ENCODE peak calls at places on chromosomes 12 and 14, in four cellular contexts. E, R, Y and F are unnamed samples. For H3K9me3 and H3K27me3, the result is how much of the 10 kb centered on the place peaks cover.

GRCh38 chr12:82216475-82216874 is 141.7 kb downstream of the CCDC59 start:
- DNase-seq in Y (no peak), R (no peak), E (no peak), F (no peak)

GRCh38 chr14:106610691-106611090 is 1084.3 kb downstream of the TMEM121 start:
- DNase-seq in Y (peak), R (no peak), E (no peak), F (no peak)

GRCh38 chr12:6294533-6295186 is 15.8 kb upstream of the PLEKHG6 start:
- DNase-seq in Y (no peak), E (no peak), R (no peak), F (no peak)

GRCh38 chr12:55652352-55652751 is 15.7 kb downstream of the OR10P1 start:
- DNase-seq in Y (no peak), R (no peak), E (no peak), F (no peak)

GRCh38 chr14:65290830-65291229 is 121.7 kb upstream of the FUT8 start:
- DNase-seq in R (no peak), Y (no peak), E (no peak), F (no peak)

GRCh38 chr12:90292183-90292582 is 583.5 kb upstream of the ATP2B1 start:
- DNase-seq in Y (no peak), E (no peak), R (no peak), F (no peak)

GRCh38 chr12:7479784-7480183 is 23.8 kb downstream of the CD163 start:
- DNase-seq in E (no peak), R (no peak), Y (no peak), F (no peak)

GRCh38 chr12:110379642-110380041 is 23.9 kb downstream of the ANAPC7 start:
- DNase-seq in E (no peak), R (no peak), Y (no peak), F (no peak)

GRCh38 chr12:120529641-120530314 is 820 bp upstream of the COQ5 start:
- DNase-seq in Y (peak), E (no peak), R (no peak), F (no peak)

GRCh38 chr12:82862069-82862841 is 175.5 kb downstream of the TMTC2 start:
- DNase-seq in E (no peak), R (no peak), Y (no peak), F (no peak)

GRCh38 chr14:92607251-92607650 is 93.7 kb downstream of the RIN3 start:
- DNase-seq in E (no peak), R (no peak), Y (no peak), F (no peak)

GRCh38 chr14:90107789-90108188 is 46.0 kb downstream of the KCNK13 start:
- DNase-seq in R (no peak), Y (no peak), E (no peak), F (no peak)

GRCh38 chr12:66744956-66745383 is 66.1 kb upstream of the GRIP1 start:
- DNase-seq in E (no peak), Y (no peak), R (no peak), F (no peak)

DNA sequence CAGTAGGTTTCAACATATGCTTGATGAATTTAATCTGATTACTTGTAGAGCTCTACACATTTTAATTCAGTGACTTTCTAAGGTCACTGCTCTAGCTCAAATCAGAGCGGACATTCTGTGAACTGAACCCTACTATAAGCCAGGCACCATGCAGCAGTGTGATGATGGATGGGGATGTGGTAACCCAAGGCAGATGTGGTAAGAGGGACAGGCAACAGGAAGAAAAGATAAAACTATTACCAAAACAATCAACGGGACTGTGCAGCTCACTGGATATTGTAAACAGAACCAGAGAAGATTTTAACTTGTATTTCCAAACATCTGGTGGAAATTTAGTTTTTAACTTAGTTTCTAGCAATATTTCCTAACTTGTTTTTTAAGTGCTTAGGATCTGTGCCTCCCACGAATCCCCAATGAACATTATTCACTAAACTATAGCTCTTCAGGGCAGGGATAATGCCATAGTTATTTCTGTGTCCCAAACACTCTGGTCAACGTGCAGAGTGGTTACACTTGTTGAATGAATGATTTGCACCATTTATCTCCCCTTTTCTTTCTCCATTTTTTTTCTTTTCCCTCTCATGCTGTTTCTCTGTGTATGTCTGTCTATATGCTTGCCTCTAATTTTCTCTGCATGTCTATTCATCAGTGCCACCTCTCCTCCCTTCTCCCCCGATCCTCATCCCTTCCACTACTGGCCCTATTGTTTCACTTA is 3.0 kb downstream of the ERO1A start:
- DNase-seq in Y (peak), R (no peak), E (no peak), F (peak)
- H3K9me3 ChIP-seq in Y (under half), R (under half), E (under half), F (under half)

DNA sequence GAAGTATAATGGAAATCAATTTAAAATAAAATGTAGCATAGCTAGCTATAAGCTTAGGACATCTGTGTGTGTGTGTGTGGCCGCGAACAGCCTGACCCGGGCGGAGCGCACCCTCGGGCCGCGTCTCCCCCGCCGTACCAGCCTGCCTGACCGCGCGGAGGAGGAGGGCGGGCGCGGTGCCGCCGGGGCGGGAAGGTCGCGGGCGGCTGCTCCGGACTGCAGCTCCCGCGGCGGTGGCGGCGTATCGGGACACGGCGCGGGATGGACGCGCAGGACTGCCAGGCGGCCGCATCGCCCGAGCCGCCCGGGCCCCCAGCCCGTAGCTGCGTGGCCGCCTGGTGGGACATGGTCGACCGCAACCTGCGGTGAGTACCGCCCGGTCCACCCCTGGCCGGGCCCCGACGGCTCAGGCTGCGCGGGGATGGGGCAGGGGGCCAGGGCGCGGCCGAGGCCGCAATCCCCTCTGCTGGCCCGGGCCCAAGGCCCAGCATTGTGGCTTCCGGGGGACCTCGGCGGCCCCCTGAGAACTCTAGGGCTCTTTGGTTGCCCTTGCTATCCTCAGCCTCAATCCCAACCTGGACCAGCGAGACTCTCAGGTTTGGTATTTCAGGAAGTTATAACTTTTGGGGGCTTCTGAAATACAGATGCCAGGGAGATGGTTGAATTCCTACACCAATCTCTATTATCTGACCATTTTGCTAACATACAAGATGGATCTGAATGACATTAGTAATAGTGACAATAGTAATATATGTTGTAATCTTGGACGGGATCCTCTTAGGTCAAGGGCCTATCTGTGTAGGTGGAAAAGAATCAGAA is at the start of gene ABHD12B:
- DNase-seq in E (no peak), Y (no peak), R (no peak), F (peak)
- H3K4me3 ChIP-seq in E (no peak), Y (no peak), R (peak), F (no peak)

GRCh38 chr14:60482743-60483142 is 3.1 kb downstream of the C14orf39 start:
- DNase-seq in E (no peak), R (no peak), Y (no peak), F (no peak)

GRCh38 chr14:60488175-60488574 is 2.3 kb upstream of the C14orf39 start:
- DNase-seq in Y (no peak), R (no peak), E (no peak), F (no peak)

GRCh38 chr14:60485600-60486251 is at the start of gene C14orf39:
- DNase-seq in Y (no peak), E (no peak), R (no peak), F (no peak)

GRCh38 chr14:60487211-60487610 is 1.3 kb upstream of the C14orf39 start:
- DNase-seq in E (no peak), R (no peak), Y (no peak), F (no peak)

GRCh38 chr14:60485057-60485599 is 735 bp downstream of the C14orf39 start:
- DNase-seq in Y (no peak), R (no peak), E (no peak), F (no peak)
- H3K27me3 ChIP-seq in Y (under half), R (under half), E (under half), F (under half)

GRCh38 chr12:54133663-54134375 is 55.0 kb downstream of the SMUG1 start:
- DNase-seq in R (no peak), E (no peak), Y (no peak), F (no peak)
- H3K9me3 ChIP-seq in R (under half), E (under half), Y (under half), F (under half)

GRCh38 chr12:1471224-1471623 is 123.2 kb downstream of the FBXL14 start:
- DNase-seq in Y (no peak), R (no peak), E (no peak), F (no peak)

GRCh38 chr12:1474059-1474537 is 120.3 kb downstream of the FBXL14 start:
- DNase-seq in Y (no peak), E (no peak), R (no peak), F (no peak)

GRCh38 chr12:1473418-1473817 is 121.0 kb downstream of the FBXL14 start:
- DNase-seq in Y (peak), R (no peak), E (no peak), F (peak)

GRCh38 chr12:1470051-1470450 is 124.3 kb downstream of the FBXL14 start:
- DNase-seq in R (no peak), Y (no peak), E (no peak), F (no peak)

GRCh38 chr12:1474567-1475153 is 119.7 kb downstream of the FBXL14 start:
- DNase-seq in R (no peak), Y (no peak), E (no peak), F (no peak)
- H3K4me3 ChIP-seq in R (peak), Y (no peak), E (no peak), F (no peak)

DNA sequence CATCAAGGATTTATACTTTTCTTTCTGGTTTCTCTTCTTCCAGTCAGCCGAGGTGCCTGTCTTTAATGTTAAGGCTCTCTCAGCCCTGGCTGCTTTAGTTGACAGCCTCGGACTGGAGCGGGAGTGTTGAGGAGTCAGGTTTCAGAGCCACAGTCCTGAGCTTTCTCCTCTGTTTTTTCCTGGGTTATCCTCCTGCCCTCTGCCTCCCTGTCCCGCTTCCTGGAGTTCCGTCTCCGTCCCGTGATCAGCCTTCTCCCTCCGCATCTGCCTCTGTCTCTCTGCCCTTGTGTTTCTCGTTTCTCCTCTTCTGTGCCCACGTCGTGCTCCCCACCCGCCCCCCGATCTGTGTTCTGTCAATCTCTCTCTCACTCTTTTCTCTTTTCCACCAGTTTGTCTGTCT is 33.0 kb downstream of the IQSEC3 start:
- DNase-seq in R (peak), Y (no peak), E (no peak), F (no peak)
- H3K27me3 ChIP-seq in R (under half), Y (under half), E (under half), F (under half)

DNA sequence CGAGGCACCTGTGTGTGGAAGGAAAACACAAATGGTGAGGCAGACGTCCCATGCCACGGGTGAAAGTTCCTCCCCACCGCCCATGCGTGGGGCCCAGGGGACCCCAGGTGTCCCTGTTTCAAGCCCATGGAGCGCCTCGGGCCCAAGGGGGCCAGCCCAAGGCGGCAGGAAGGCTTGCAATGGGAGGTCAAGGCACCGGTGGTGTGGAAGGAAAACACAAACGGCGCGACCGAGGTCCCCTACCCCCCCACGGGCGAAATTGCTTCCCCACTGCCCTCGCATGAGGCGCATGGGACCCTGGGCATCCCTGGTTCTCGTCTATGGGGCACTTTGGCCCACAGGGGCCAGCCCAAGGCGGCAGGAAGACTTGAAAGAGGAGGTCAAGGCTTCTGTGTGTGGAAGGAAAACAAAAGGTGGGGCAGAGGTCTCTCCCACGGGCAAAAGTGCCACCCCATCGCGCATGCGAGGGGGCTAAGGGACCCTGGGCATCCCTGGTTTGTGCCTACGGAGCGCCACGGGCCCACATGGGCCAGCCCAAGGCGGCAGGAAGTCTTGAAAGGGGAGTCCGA is 379.4 kb downstream of the ALG10 start:
- DNase-seq in E (no peak), R (peak), Y (no peak), F (no peak)
- H3K9me3 ChIP-seq in E (under half), R (under half), Y (half or more), F (under half)

DNA sequence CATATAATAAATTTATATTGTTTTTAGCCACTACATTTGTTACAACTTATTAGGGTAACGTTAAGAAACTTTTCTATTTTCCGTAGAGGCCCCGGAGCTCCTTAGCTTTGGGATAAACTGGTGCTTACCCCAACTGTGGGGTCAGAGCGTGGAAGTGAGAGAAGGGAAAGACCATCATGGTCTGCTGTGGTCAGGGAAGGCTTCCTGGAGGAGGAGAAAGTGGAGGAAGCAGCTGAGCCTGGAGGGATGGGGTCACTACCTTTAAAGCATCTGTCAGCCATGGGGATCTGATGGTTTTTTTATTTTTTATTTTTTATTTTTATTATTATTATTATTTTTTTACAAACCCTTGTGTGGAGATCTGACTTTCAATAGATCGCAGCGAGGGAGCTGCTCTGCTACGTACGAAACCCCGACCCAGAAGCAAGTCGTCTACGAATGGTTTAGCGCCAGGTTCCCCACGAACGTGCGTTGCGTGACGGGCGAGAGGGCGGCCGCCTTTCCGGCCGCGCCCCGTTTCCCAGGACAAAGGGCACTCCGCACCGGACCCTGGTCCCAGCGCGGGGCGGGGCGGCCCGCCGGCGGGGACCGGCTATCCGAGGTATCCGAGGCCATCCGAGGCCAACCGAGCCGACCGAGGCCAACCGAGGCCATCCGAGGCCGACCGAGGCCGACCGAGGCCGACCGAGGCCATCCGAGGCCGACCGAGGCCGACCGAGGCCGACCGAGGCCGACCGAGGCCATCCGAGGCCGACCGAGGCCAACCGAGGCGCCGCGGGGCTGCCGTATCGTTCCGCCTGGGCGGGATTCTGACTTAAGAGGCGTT is 1101.2 kb upstream of the TMEM132C start:
- DNase-seq in Y (no peak), E (no peak), R (peak), F (peak)
- H3K4me3 ChIP-seq in Y (no peak), E (peak), R (peak), F (no peak)

DNA sequence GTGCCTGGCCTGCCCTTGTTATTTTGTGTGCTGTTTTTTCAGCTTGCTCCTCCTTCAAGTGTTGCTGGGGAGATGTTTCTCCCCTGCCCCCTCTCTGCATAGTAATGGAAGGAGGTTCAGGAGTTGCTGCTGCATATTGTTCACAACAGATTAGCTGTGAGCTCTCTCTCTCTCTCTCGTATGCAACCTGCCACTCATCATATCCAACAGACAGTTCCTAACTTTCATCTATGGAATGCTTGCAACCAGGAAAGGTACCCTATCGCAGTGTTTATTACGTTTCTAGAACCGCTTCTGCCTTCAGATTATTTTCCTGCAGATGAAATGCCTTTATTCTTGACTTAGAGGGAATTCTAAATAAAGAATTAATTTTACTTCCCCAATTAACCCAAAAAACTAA is 372.9 kb downstream of the RMST start:
- DNase-seq in Y (no peak), E (no peak), R (no peak), F (no peak)
- H3K27me3 ChIP-seq in Y (under half), E (under half), R (under half), F (under half)